ENCODE peak calls at places on chromosome 22, in ten cellular contexts. One of them, this sample, is unnamed.

GRCh38 chr22:23085785-23086184 is 15.5 kb downstream of the GNAZ start:
- DNase-seq in HS-27A: no peak
- DNase-seq in stimulated activated CD8-positive, alpha-beta memory T cell treated with anti-CD3 and anti-CD28 coated beads, Interleukin-2, amount 100 ng/mL, for 1 hour: no peak
- DNase-seq in naive B cell: no peak
- DNase-seq in epithelial cell of esophagus: no peak
- DNase-seq in D341Med: peak; percentile 89
- DNase-seq in frontal cortex: no peak
- DNase-seq in NCI-H1105: no peak
- DNase-seq in T-helper 1 cell: no peak
- DNase-seq in cardiac muscle cell: no peak
- DNase-seq in this sample: no peak

GRCh38 chr22:38109391-38110000 is 988 bp downstream of the BAIAP2L2 start:
- DNase-seq in cardiac muscle cell: no peak
- DNase-seq in stimulated activated CD8-positive, alpha-beta memory T cell treated with anti-CD3 and anti-CD28 coated beads, Interleukin-2, amount 100 ng/mL, for 1 hour: no peak
- DNase-seq in frontal cortex: no peak
- DNase-seq in epithelial cell of esophagus: no peak
- DNase-seq in D341Med: no peak
- DNase-seq in T-helper 1 cell: no peak
- DNase-seq in naive B cell: no peak
- DNase-seq in NCI-H1105: no peak
- DNase-seq in HS-27A: no peak
- DNase-seq in this sample: no peak

GRCh38 chr22:30009478-30009877 is 70.8 kb upstream of the HORMAD2 start:
- DNase-seq in stimulated activated CD8-positive, alpha-beta memory T cell treated with anti-CD3 and anti-CD28 coated beads, Interleukin-2, amount 100 ng/mL, for 1 hour: no peak
- DNase-seq in epithelial cell of esophagus: no peak
- DNase-seq in naive B cell: no peak
- DNase-seq in NCI-H1105: no peak
- DNase-seq in HS-27A: no peak
- DNase-seq in cardiac muscle cell: no peak
- DNase-seq in D341Med: no peak
- DNase-seq in frontal cortex: no peak
- DNase-seq in T-helper 1 cell: no peak
- DNase-seq in this sample: no peak

GRCh38 chr22:38204784-38205183 is 3.0 kb downstream of the MAFF start:
- DNase-seq in NCI-H1105: no peak
- DNase-seq in frontal cortex: no peak
- DNase-seq in naive B cell: peak; percentile 61
- DNase-seq in epithelial cell of esophagus: no peak
- DNase-seq in T-helper 1 cell: no peak
- DNase-seq in stimulated activated CD8-positive, alpha-beta memory T cell treated with anti-CD3 and anti-CD28 coated beads, Interleukin-2, amount 100 ng/mL, for 1 hour: no peak
- DNase-seq in cardiac muscle cell: no peak
- DNase-seq in HS-27A: no peak
- DNase-seq in D341Med: no peak
- DNase-seq in this sample: no peak

GRCh38 chr22:42680648-42681047 is 31.5 kb upstream of the CYB5R3 start:
- DNase-seq in cardiac muscle cell: peak; percentile 94
- DNase-seq in T-helper 1 cell: no peak
- DNase-seq in frontal cortex: no peak
- DNase-seq in HS-27A: peak; percentile 89
- DNase-seq in D341Med: no peak
- DNase-seq in epithelial cell of esophagus: peak; percentile 94
- DNase-seq in NCI-H1105: no peak
- DNase-seq in naive B cell: no peak
- DNase-seq in stimulated activated CD8-positive, alpha-beta memory T cell treated with anti-CD3 and anti-CD28 coated beads, Interleukin-2, amount 100 ng/mL, for 1 hour: no peak
- DNase-seq in this sample: no peak

GRCh38 chr22:21594865-21595452 is 27.4 kb downstream of the UBE2L3 start:
- DNase-seq in epithelial cell of esophagus: no peak
- DNase-seq in NCI-H1105: no peak
- DNase-seq in HS-27A: no peak
- DNase-seq in cardiac muscle cell: no peak
- DNase-seq in stimulated activated CD8-positive, alpha-beta memory T cell treated with anti-CD3 and anti-CD28 coated beads, Interleukin-2, amount 100 ng/mL, for 1 hour: no peak
- DNase-seq in frontal cortex: no peak
- DNase-seq in D341Med: no peak
- DNase-seq in T-helper 1 cell: no peak
- DNase-seq in naive B cell: no peak
- DNase-seq in this sample: no peak

GRCh38 chr22:46934746-46935491 is 172.5 kb downstream of the TBC1D22A start:
- DNase-seq in epithelial cell of esophagus: peak; percentile 98
- DNase-seq in D341Med: no peak
- DNase-seq in frontal cortex: no peak
- DNase-seq in NCI-H1105: no peak
- DNase-seq in naive B cell: no peak
- DNase-seq in T-helper 1 cell: no peak
- DNase-seq in stimulated activated CD8-positive, alpha-beta memory T cell treated with anti-CD3 and anti-CD28 coated beads, Interleukin-2, amount 100 ng/mL, for 1 hour: no peak
- DNase-seq in cardiac muscle cell: peak; percentile 89
- DNase-seq in HS-27A: peak; percentile 71
- DNase-seq in this sample: no peak

GRCh38 chr22:37892566-37893338 is 13.3 kb upstream of the MICALL1 start:
- DNase-seq in stimulated activated CD8-positive, alpha-beta memory T cell treated with anti-CD3 and anti-CD28 coated beads, Interleukin-2, amount 100 ng/mL, for 1 hour: no peak
- DNase-seq in T-helper 1 cell: no peak
- DNase-seq in HS-27A: no peak
- DNase-seq in naive B cell: no peak
- DNase-seq in D341Med: no peak
- DNase-seq in epithelial cell of esophagus: no peak
- DNase-seq in NCI-H1105: no peak
- DNase-seq in cardiac muscle cell: peak; percentile 38
- DNase-seq in frontal cortex: no peak
- DNase-seq in this sample: no peak

GRCh38 chr22:35020517-35020916 is 45.4 kb upstream of the ISX start:
- DNase-seq in D341Med: no peak
- DNase-seq in frontal cortex: no peak
- DNase-seq in HS-27A: no peak
- DNase-seq in stimulated activated CD8-positive, alpha-beta memory T cell treated with anti-CD3 and anti-CD28 coated beads, Interleukin-2, amount 100 ng/mL, for 1 hour: no peak
- DNase-seq in epithelial cell of esophagus: no peak
- DNase-seq in T-helper 1 cell: no peak
- DNase-seq in naive B cell: no peak
- DNase-seq in NCI-H1105: no peak
- DNase-seq in cardiac muscle cell: no peak
- DNase-seq in this sample: no peak

GRCh38 chr22:46107089-46107664 is 43.1 kb upstream of the PPARA start:
- DNase-seq in cardiac muscle cell: no peak
- DNase-seq in stimulated activated CD8-positive, alpha-beta memory T cell treated with anti-CD3 and anti-CD28 coated beads, Interleukin-2, amount 100 ng/mL, for 1 hour: no peak
- DNase-seq in HS-27A: no peak
- DNase-seq in NCI-H1105: peak; percentile 89
- DNase-seq in D341Med: peak; percentile 82
- DNase-seq in epithelial cell of esophagus: no peak
- DNase-seq in frontal cortex: peak; percentile 78
- DNase-seq in T-helper 1 cell: no peak
- DNase-seq in naive B cell: no peak
- DNase-seq in this sample: no peak